ENCODE peak calls at places on chromosomes 6 and 20, in five cellular contexts. One of them, this sample, is unnamed.

GRCh38 chr6:52958546-52959255 is 36.4 kb downstream of the GSTA4 start:
- DNase-seq in adrenal gland: no peak
- DNase-seq in CD4-positive, alpha-beta T cell: no peak
- DNase-seq in pancreas: no peak
- DNase-seq in aorta: no peak
- DNase-seq in this sample: no peak

GRCh38 chr6:81480139-81480538 is 272.3 kb downstream of the TENT5A start:
- DNase-seq in adrenal gland: no peak
- DNase-seq in CD4-positive, alpha-beta T cell: no peak
- DNase-seq in pancreas: no peak
- DNase-seq in aorta: no peak
- DNase-seq in this sample: no peak

GRCh38 chr6:78487401-78487800 is 379.9 kb upstream of the IRAK1BP1 start:
- DNase-seq in adrenal gland: no peak
- DNase-seq in CD4-positive, alpha-beta T cell: no peak
- DNase-seq in pancreas: no peak
- DNase-seq in aorta: no peak
- DNase-seq in this sample: no peak

GRCh38 chr20:2101057-2101934 is at the start of gene STK35:
- DNase-seq in adrenal gland: peak
- DNase-seq in CD4-positive, alpha-beta T cell: no peak
- DNase-seq in pancreas: peak
- DNase-seq in aorta: no peak
- DNase-seq in this sample: no peak

GRCh38 chr6:23659125-23659524 is 466.9 kb upstream of the NRSN1 start:
- DNase-seq in adrenal gland: no peak
- DNase-seq in CD4-positive, alpha-beta T cell: no peak
- DNase-seq in pancreas: no peak
- DNase-seq in aorta: no peak
- DNase-seq in this sample: no peak

GRCh38 chr6:96923871-96924493 is 546 bp upstream of the KLHL32 start:
- DNase-seq in adrenal gland: no peak
- DNase-seq in CD4-positive, alpha-beta T cell: no peak
- DNase-seq in pancreas: no peak
- DNase-seq in aorta: no peak
- DNase-seq in this sample: no peak

GRCh38 chr20:50915424-50915823 is 15.8 kb downstream of the ADNP start:
- DNase-seq in adrenal gland: no peak
- DNase-seq in CD4-positive, alpha-beta T cell: no peak
- DNase-seq in pancreas: no peak
- DNase-seq in aorta: no peak
- DNase-seq in this sample: no peak

GRCh38 chr6:167733740-167734661 is 92.7 kb upstream of the AFDN start:
- DNase-seq in adrenal gland: peak
- DNase-seq in CD4-positive, alpha-beta T cell: no peak
- DNase-seq in pancreas: peak
- DNase-seq in aorta: no peak
- DNase-seq in this sample: no peak

GRCh38 chr6:135012764-135013163 is 41.9 kb downstream of the HBS1L start:
- DNase-seq in adrenal gland: no peak
- DNase-seq in CD4-positive, alpha-beta T cell: no peak
- DNase-seq in pancreas: no peak
- DNase-seq in aorta: no peak
- DNase-seq in this sample: no peak

GRCh38 chr6:47134476-47135189 is 92.5 kb upstream of the ADGRF1 start:
- DNase-seq in adrenal gland: no peak
- DNase-seq in CD4-positive, alpha-beta T cell: no peak
- DNase-seq in pancreas: peak
- DNase-seq in aorta: no peak
- DNase-seq in this sample: no peak

GRCh38 chr6:150263765-150264415 is 104.9 kb upstream of the IYD start:
- DNase-seq in adrenal gland: no peak
- DNase-seq in CD4-positive, alpha-beta T cell: no peak
- DNase-seq in pancreas: no peak
- DNase-seq in aorta: no peak
- DNase-seq in this sample: no peak

GRCh38 chr20:37598611-37599342 is 71.1 kb upstream of the BLCAP start:
- DNase-seq in adrenal gland: no peak
- DNase-seq in CD4-positive, alpha-beta T cell: no peak
- DNase-seq in pancreas: no peak
- DNase-seq in aorta: no peak
- DNase-seq in this sample: no peak

GRCh38 chr6:10521104-10521808 is at the start of gene GCNT2:
- DNase-seq in adrenal gland: no peak
- DNase-seq in CD4-positive, alpha-beta T cell: no peak
- DNase-seq in pancreas: no peak
- DNase-seq in aorta: no peak
- DNase-seq in this sample: no peak

GRCh38 chr6:15433517-15433874 is 187.6 kb downstream of the JARID2 start:
- DNase-seq in adrenal gland: no peak
- DNase-seq in CD4-positive, alpha-beta T cell: no peak
- DNase-seq in pancreas: no peak
- DNase-seq in aorta: no peak
- DNase-seq in this sample: no peak

GRCh38 chr20:44716309-44717106 is 1.3 kb downstream of the CCN5 start:
- DNase-seq in adrenal gland: no peak
- DNase-seq in CD4-positive, alpha-beta T cell: no peak
- DNase-seq in pancreas: no peak
- DNase-seq in aorta: no peak
- DNase-seq in this sample: no peak

GRCh38 chr6:87697581-87698552 is 4.2 kb downstream of the AKIRIN2 start:
- DNase-seq in adrenal gland: no peak
- DNase-seq in CD4-positive, alpha-beta T cell: no peak
- DNase-seq in pancreas: no peak
- DNase-seq in aorta: no peak
- DNase-seq in this sample: no peak

GRCh38 chr6:33249732-33250625 is 21.7 kb downstream of the VPS52 start:
- DNase-seq in adrenal gland: peak
- DNase-seq in CD4-positive, alpha-beta T cell: no peak
- DNase-seq in pancreas: peak
- DNase-seq in aorta: peak
- DNase-seq in this sample: peak

GRCh38 chr20:57091748-57092111 is 174.7 kb downstream of the BMP7 start:
- DNase-seq in adrenal gland: no peak
- DNase-seq in CD4-positive, alpha-beta T cell: no peak
- DNase-seq in pancreas: no peak
- DNase-seq in aorta: no peak
- DNase-seq in this sample: no peak

GRCh38 chr20:43669332-43669731 is 2.4 kb downstream of the MYBL2 start:
- DNase-seq in adrenal gland: peak
- DNase-seq in CD4-positive, alpha-beta T cell: no peak
- DNase-seq in pancreas: no peak
- DNase-seq in aorta: no peak
- DNase-seq in this sample: no peak

GRCh38 chr6:38974389-38975133 is 74.0 kb upstream of the GLP1R start:
- DNase-seq in adrenal gland: no peak
- DNase-seq in CD4-positive, alpha-beta T cell: no peak
- DNase-seq in pancreas: no peak
- DNase-seq in aorta: no peak
- DNase-seq in this sample: no peak

GRCh38 chr20:1871807-1872455 is 23.3 kb upstream of the SIRPA start:
- DNase-seq in adrenal gland: no peak
- DNase-seq in CD4-positive, alpha-beta T cell: no peak
- DNase-seq in pancreas: no peak
- DNase-seq in aorta: no peak
- DNase-seq in this sample: no peak

GRCh38 chr6:110761371-110761770 is 53.9 kb downstream of the CDK19 start:
- DNase-seq in adrenal gland: no peak
- DNase-seq in CD4-positive, alpha-beta T cell: no peak
- DNase-seq in pancreas: no peak
- DNase-seq in aorta: no peak
- DNase-seq in this sample: no peak

GRCh38 chr6:29071831-29072723 is 15.0 kb downstream of the OR2B3 start:
- DNase-seq in adrenal gland: no peak
- DNase-seq in CD4-positive, alpha-beta T cell: no peak
- DNase-seq in pancreas: peak
- DNase-seq in aorta: no peak
- DNase-seq in this sample: no peak

GRCh38 chr6:84785676-84786075 is 21.3 kb upstream of the TBX18 start:
- DNase-seq in adrenal gland: no peak
- DNase-seq in CD4-positive, alpha-beta T cell: no peak
- DNase-seq in pancreas: no peak
- DNase-seq in aorta: no peak
- DNase-seq in this sample: no peak

GRCh38 chr20:56504373-56505005 is 20.1 kb upstream of the FAM209A start:
- DNase-seq in adrenal gland: no peak
- DNase-seq in CD4-positive, alpha-beta T cell: no peak
- DNase-seq in pancreas: no peak
- DNase-seq in aorta: no peak
- DNase-seq in this sample: no peak

GRCh38 chr20:362271-363254 is 15.7 kb downstream of the NRSN2 start:
- DNase-seq in adrenal gland: peak
- DNase-seq in CD4-positive, alpha-beta T cell: no peak
- DNase-seq in pancreas: peak
- DNase-seq in aorta: peak
- DNase-seq in this sample: peak

DNA sequence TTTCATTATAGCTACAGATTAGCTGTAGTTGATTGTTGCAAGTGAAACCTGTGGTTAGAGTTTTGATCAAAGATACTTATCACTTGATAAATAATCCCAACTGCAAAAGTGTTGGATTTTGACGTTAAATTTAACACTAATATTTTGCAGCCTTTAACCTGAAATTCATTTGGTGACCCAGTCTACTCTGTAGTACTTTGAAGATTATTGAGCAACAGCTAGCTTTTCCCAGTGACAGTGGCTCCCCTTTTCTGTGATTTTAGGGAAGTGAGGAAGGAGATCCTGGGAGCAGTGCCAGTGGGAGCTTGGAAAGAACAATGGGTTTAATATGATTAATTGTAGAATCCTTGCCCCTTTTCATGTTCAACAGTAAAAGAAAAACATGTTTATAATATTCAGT is 76.9 kb downstream of the NCOA3 start:
- DNase-seq in adrenal gland: peak
- DNase-seq in CD4-positive, alpha-beta T cell: no peak
- DNase-seq in pancreas: no peak
- DNase-seq in aorta: no peak
- DNase-seq in this sample: peak
- H3K27ac ChIP-seq in adrenal gland: no peak
- H3K27ac ChIP-seq in CD4-positive, alpha-beta T cell: no peak
- H3K27ac ChIP-seq in pancreas: no peak
- H3K27ac ChIP-seq in aorta: no peak
- H3K27ac ChIP-seq in this sample: peak

GRCh38 chr6:170297577-170298330 is 6.9 kb upstream of the DLL1 start:
- DNase-seq in adrenal gland: no peak
- DNase-seq in CD4-positive, alpha-beta T cell: no peak
- DNase-seq in pancreas: peak
- DNase-seq in aorta: no peak
- DNase-seq in this sample: no peak

GRCh38 chr6:170296423-170296745 is 5.5 kb upstream of the DLL1 start:
- DNase-seq in adrenal gland: no peak
- DNase-seq in CD4-positive, alpha-beta T cell: no peak
- DNase-seq in pancreas: no peak
- DNase-seq in aorta: no peak
- DNase-seq in this sample: no peak

GRCh38 chr6:170295519-170296422 is 4.9 kb upstream of the DLL1 start:
- DNase-seq in adrenal gland: no peak
- DNase-seq in CD4-positive, alpha-beta T cell: no peak
- DNase-seq in pancreas: peak
- DNase-seq in aorta: no peak
- DNase-seq in this sample: no peak

GRCh38 chr6:170298688-170299087 is 7.8 kb upstream of the DLL1 start:
- DNase-seq in adrenal gland: no peak
- DNase-seq in CD4-positive, alpha-beta T cell: no peak
- DNase-seq in pancreas: no peak
- DNase-seq in aorta: no peak
- DNase-seq in this sample: no peak

GRCh38 chr6:170296746-170297576 is 6.1 kb upstream of the DLL1 start:
- DNase-seq in adrenal gland: peak
- DNase-seq in CD4-positive, alpha-beta T cell: no peak
- DNase-seq in pancreas: peak
- DNase-seq in aorta: no peak
- DNase-seq in this sample: no peak
- H3K27ac ChIP-seq in adrenal gland: no peak
- H3K27ac ChIP-seq in CD4-positive, alpha-beta T cell: no peak
- H3K27ac ChIP-seq in pancreas: no peak
- H3K27ac ChIP-seq in aorta: no peak
- H3K27ac ChIP-seq in this sample: no peak

DNA sequence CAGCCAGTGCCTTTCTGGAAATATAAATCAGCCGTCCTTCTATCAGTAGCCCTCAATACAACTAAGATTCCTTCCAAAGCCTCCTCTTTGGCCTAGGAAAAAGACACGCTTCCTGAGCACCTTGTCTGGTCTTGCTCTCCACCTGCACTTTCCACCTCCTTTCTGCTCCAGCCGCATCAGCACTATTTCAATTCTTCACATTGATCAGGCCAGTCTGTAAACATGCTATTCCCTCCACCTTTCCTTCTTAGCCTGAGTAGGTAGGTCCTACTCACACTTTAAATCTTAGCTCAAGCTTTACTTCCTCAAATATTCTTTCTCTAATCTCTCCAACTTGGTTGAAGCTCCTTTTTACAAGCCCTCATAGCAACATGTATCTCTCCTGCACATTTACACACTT is 11.4 kb downstream of the RANBP9 start:
- DNase-seq in adrenal gland: no peak
- DNase-seq in CD4-positive, alpha-beta T cell: no peak
- DNase-seq in pancreas: no peak
- DNase-seq in aorta: no peak
- DNase-seq in this sample: no peak
- H3K27ac ChIP-seq in adrenal gland: no peak
- H3K27ac ChIP-seq in CD4-positive, alpha-beta T cell: no peak
- H3K27ac ChIP-seq in pancreas: no peak
- H3K27ac ChIP-seq in aorta: no peak
- H3K27ac ChIP-seq in this sample: no peak

DNA sequence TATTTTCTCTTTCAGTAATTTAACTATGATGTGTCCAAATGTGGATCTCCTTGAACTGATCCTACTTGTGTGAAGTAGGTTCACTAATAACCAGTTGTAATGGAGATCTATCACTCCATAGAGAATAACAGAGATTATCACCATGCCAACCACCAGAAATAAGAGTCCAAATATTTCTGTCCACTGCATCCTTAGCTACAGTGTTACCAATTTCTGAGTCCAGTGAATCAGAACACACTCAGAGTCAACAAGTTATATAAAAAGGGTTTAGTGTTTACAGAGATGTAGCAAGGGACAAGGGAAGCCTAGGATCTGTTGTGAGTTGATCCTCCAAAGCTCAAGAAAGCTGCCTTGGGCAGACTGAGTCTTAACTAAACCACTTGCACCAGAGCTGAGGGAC is 882.8 kb downstream of the TBC1D32 start:
- DNase-seq in adrenal gland: no peak
- DNase-seq in CD4-positive, alpha-beta T cell: no peak
- DNase-seq in pancreas: no peak
- DNase-seq in aorta: no peak
- DNase-seq in this sample: no peak
- H3K27ac ChIP-seq in adrenal gland: no peak
- H3K27ac ChIP-seq in CD4-positive, alpha-beta T cell: no peak
- H3K27ac ChIP-seq in pancreas: no peak
- H3K27ac ChIP-seq in aorta: no peak
- H3K27ac ChIP-seq in this sample: no peak

DNA sequence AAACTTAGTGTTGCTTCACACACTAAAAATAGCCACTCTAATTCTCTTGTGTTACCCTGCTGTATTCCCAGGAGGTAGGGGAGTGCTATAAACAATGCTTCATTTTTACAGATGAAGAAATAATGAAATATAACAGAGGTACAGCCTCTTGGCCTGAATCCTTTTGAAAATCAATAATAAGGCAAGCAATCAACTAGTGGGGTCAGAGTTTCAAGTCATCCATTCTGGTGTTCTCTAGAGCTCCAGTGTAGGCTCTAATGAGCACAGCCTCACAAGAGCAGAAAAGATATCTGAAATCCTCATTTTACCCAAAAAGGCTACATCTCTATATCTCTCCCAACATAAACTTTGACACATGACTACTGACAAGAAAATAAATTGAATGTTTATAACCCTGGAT is 10.8 kb downstream of the HIVEP2 start:
- DNase-seq in adrenal gland: no peak
- DNase-seq in CD4-positive, alpha-beta T cell: no peak
- DNase-seq in pancreas: no peak
- DNase-seq in aorta: no peak
- DNase-seq in this sample: no peak
- H3K27ac ChIP-seq in adrenal gland: no peak
- H3K27ac ChIP-seq in CD4-positive, alpha-beta T cell: no peak
- H3K27ac ChIP-seq in pancreas: no peak
- H3K27ac ChIP-seq in aorta: no peak
- H3K27ac ChIP-seq in this sample: no peak

This sample was measured in uterus.